ENCODE peak calls at places on chromosomes 5 and 9, in five cellular contexts. P is GM12878, Z is A549, C is HepG2, E is K562. A is an unnamed sample.

GRCh38 chr9:136533775-136534157 is 12.1 kb downstream of the NOTCH1 start:
- DNase-seq in P (no peak), Z (no peak), C (no peak), E (no peak), A (no peak)

GRCh38 chr5:141743652-141744333 is 61.8 kb upstream of the ARAP3 start:
- DNase-seq in P (no peak), Z (no peak), C (no peak), E (no peak), A (no peak)

GRCh38 chr5:132444061-132444460 is 46.5 kb downstream of the IRF1 start:
- DNase-seq in P (no peak), Z (no peak), C (no peak), E (no peak), A (no peak)

GRCh38 chr9:126623314-126623666 is 9.6 kb downstream of the LMX1B start:
- DNase-seq in P (no peak), Z (no peak), C (no peak), E (no peak), A (no peak)

GRCh38 chr5:110440058-110440457 is 286.4 kb downstream of the TMEM232 start:
- DNase-seq in P (no peak), Z (no peak), C (no peak), E (no peak), A (no peak)

GRCh38 chr9:111843971-111844370 is 49.2 kb upstream of the SHOC1 start:
- DNase-seq in P (no peak), Z (no peak), C (no peak), E (no peak), A (no peak)

GRCh38 chr5:138033275-138033808 is 463 bp upstream of the FAM13B start:
- DNase-seq in P (no peak), Z (no peak), C (no peak), E (no peak), A (no peak)

GRCh38 chr9:33942471-33943083 is 106.1 kb downstream of the UBAP2 start:
- DNase-seq in P (no peak), Z (peak), C (peak), E (no peak), A (no peak)

GRCh38 chr5:139600336-139600949 is 39.3 kb downstream of the UBE2D2 start:
- DNase-seq in P (no peak), Z (peak), C (no peak), E (no peak), A (no peak)

GRCh38 chr5:68534131-68534940 is 318.8 kb downstream of the PIK3R1 start:
- DNase-seq in P (no peak), Z (no peak), C (peak), E (no peak), A (no peak)

GRCh38 chr5:96893342-96893741 is 17.0 kb downstream of the ERAP2 start:
- DNase-seq in P (no peak), Z (no peak), C (no peak), E (no peak), A (no peak)

GRCh38 chr5:15446552-15446951 is 53.4 kb upstream of the FBXL7 start:
- DNase-seq in P (no peak), Z (no peak), C (no peak), E (no peak), A (no peak)

GRCh38 chr9:16612627-16613026 is 257.8 kb downstream of the BNC2 start:
- DNase-seq in P (no peak), Z (no peak), C (no peak), E (no peak), A (no peak)

GRCh38 chr9:118643118-118643517 is 726.1 kb downstream of the BRINP1 start:
- DNase-seq in P (no peak), Z (peak), C (no peak), E (no peak), A (peak)
- TF ChIP-seq MAX in P (no peak), Z (peak), C (no peak), E (no peak), A (no peak)

DNA sequence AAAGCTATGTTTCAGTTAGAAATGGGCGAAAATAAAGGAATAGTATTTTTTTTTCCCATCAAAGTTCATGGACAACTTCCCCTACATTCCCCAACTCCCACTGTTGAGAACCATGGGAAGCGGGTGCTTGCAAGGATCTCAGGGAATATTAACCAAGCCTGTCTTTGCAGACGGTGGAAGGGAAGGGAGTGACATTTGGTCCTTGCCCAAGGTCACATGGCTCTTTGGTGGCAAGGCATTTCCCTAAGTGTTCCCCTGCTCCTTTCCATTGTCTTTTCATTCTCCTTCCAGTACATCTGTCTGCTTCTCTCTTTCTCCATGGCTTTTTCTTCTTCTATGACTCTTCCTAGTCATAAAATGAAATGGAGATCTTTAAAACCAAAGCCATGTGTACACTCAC is 19.0 kb downstream of the C9orf57 start:
- DNase-seq in P (no peak), Z (no peak), C (no peak), E (no peak), A (no peak)
- TF ChIP-seq ESRRA in P (no peak), Z (no peak), C (no peak), E (no peak), A (no peak)

DNA sequence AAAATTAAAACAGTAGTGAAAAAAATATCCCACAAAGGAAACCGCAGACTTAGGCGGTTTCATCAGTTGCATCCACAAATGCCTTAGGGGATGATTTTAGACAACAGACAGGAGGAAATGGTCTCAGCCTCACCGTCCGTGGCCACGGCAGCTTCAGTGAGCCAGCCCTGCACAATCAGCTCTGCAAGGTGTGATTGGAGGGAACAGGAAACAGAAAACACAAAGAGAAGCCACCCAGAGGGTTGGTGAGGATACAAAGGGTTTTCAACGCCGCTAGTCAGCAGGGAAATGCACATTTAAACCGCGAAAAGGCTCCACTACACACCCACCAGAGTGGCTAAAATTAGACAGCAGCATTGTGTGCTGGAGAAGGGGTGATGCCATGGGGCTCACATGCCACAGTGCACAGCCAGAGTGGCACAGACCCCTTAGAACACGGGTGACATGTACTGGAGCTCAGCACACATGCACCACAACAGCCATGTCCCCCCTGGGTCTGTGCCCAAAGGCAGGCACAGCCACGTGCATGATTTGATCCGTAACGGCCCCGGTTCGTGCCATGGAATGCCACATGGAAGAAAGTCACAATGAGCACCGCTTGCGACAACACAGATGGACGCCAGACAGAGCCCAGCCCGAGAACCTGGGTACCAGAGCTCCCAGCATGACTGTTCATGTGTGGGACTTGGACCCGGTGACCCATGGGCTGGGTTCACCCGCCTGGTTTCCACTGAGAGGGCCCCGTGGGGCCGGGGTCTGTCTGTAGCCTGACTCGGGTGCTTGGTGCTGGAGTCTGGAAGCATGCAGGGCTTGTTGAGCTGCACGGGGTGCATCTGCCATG is 18.3 kb upstream of the TERT start:
- DNase-seq in P (peak), Z (no peak), C (no peak), E (no peak), A (no peak)
- TF ChIP-seq MAX in P (peak), Z (no peak), C (no peak), E (no peak), A (no peak)

DNA sequence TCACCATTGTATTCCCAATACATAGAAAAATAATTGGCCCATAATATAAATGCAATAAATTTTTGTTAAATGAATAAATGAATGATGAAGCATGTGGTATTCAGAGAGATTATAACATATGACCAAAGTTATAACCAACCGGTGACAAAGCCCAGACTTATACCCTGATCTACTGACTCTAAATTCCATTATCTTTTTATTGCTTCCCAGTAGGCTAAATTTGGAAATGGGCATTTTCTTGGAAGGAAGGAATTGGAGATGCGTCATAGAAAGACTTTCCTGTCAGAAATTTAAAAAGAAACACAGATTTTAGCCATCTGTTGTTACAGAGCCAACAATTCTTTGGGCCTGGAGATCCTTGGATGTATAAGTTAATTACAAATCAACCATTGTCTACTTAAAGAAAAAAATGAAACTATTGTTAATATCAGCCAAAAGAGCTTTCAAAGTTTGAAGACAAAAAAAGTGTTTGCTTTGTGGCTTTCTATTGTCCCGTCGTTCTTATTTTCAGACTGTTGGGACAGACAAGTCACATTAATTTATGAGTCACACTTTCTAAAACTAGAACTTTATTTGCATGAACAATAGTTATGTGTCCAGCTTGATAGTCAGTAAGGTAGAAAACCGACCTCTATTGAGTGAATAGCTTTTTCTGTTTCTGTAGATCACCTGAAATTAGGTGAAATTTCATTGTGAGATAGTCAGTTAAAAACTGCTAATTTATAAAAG is 428.7 kb downstream of the GABRG2 start:
- DNase-seq in P (no peak), Z (no peak), C (no peak), E (no peak), A (no peak)
- TF ChIP-seq ESRRA in P (no peak), Z (no peak), C (no peak), E (no peak), A (no peak)

A was measured in WTC11.